ENCODE peak calls at places on chromosomes 1 and 21, in ten cellular contexts. Q, H, D, S, B, Y, J, M, T and L are unnamed samples.

GRCh38 chr1:42175314-42176054 is 10.9 kb upstream of the GUCA2A start:
- DNase-seq in J (no peak), M (peak; percentile 8), H (no peak), Y (no peak), D (no peak), S (peak; percentile 77), T (no peak), Q (no peak), B (no peak), L (no peak)

GRCh38 chr1:244599937-244600350 is 53.0 kb upstream of the DESI2 start:
- DNase-seq in Q (no peak), B (peak; percentile 93), J (peak; percentile 67), D (peak; percentile 21), S (peak; percentile 96), H (peak; percentile 72), T (peak; percentile 76), Y (peak; percentile 98), M (peak; percentile 38), L (no peak)

GRCh38 chr1:157484573-157484972 is 67.7 kb downstream of the FCRL5 start:
- DNase-seq in B (no peak), Q (no peak), M (no peak), T (no peak), H (no peak), S (no peak), J (no peak), D (no peak), Y (no peak), L (no peak)

GRCh38 chr1:21818661-21819060 is 6.6 kb downstream of the LDLRAD2 start:
- DNase-seq in T (no peak), Q (peak; percentile 53), D (peak; percentile 59), H (peak; percentile 66), S (peak; percentile 48), M (no peak), B (no peak), J (no peak), Y (no peak), L (no peak)

GRCh38 chr21:43814215-43815106 is 25.1 kb downstream of the RRP1 start:
- DNase-seq in Q (peak; percentile 65), D (no peak), T (no peak), S (no peak), J (no peak), H (no peak), M (no peak), B (no peak), Y (no peak), L (no peak)

GRCh38 chr1:25771246-25772114 is 28.5 kb upstream of the SELENON start:
- DNase-seq in S (no peak), J (no peak), Q (peak; percentile 92), M (no peak), D (no peak), Y (peak; percentile 5), B (no peak), T (no peak), H (no peak), L (no peak)

GRCh38 chr1:181016563-181016962 is 6.1 kb downstream of the STX6 start:
- DNase-seq in D (no peak), T (no peak), Y (no peak), Q (no peak), M (no peak), B (no peak), S (peak; percentile 63), H (no peak), J (no peak), L (no peak)

GRCh38 chr1:178566187-178566586 is 53.3 kb downstream of the TEX35 start:
- DNase-seq in M (no peak), Q (no peak), S (peak; percentile 14), H (no peak), T (no peak), Y (peak; percentile 51), J (no peak), D (no peak), B (no peak), L (peak; percentile 19)

GRCh38 chr1:228009828-228010775 is 3.3 kb downstream of the WNT3A start:
- DNase-seq in T (peak; percentile 47), B (no peak), Q (no peak), D (no peak), J (no peak), M (no peak), H (no peak), Y (no peak), S (no peak), L (peak; percentile 76)

GRCh38 chr1:156097499-156098178 is 15.4 kb upstream of the MEX3A start:
- DNase-seq in Y (no peak), S (no peak), H (no peak), J (no peak), M (no peak), T (no peak), Q (no peak), D (no peak), B (no peak), L (no peak)

GRCh38 chr1:175891783-175892309 is 148.5 kb upstream of the TNR start:
- DNase-seq in Y (no peak), M (no peak), T (no peak), H (no peak), J (no peak), B (no peak), Q (no peak), D (no peak), S (no peak), L (no peak)

GRCh38 chr1:239819075-239819474 is 272.6 kb upstream of the FMN2 start:
- DNase-seq in B (no peak), H (no peak), D (no peak), Q (no peak), T (no peak), S (no peak), Y (no peak), J (no peak), M (no peak), L (no peak)

GRCh38 chr1:40824591-40825429 is 37.4 kb downstream of the CITED4 start:
- DNase-seq in J (no peak), B (peak; percentile 72), H (no peak), S (peak; percentile 26), M (no peak), D (no peak), Q (no peak), T (peak; percentile 75), Y (peak; percentile 82), L (no peak)

GRCh38 chr1:2414297-2414958 is 2.1 kb upstream of the PEX10 start:
- DNase-seq in T (peak; percentile 82), H (peak; percentile 67), D (peak; percentile 65), Y (peak; percentile 34), Q (peak; percentile 79), M (peak; percentile 61), B (peak; percentile 47), J (peak; percentile 19), S (peak; percentile 65), L (no peak)

GRCh38 chr1:73674945-73675561 is 522.9 kb downstream of the LRRIQ3 start:
- DNase-seq in B (no peak), J (no peak), Y (no peak), S (peak; percentile 26), Q (no peak), D (peak; percentile 11), M (no peak), H (no peak), T (no peak), L (no peak)

GRCh38 chr1:234509457-234510328 is 30.7 kb upstream of the TARBP1 start:
- DNase-seq in S (peak; percentile 56), T (no peak), J (no peak), D (no peak), M (no peak), H (no peak), Q (peak; percentile 42), B (no peak), Y (no peak), L (no peak)
- TF ChIP-seq CTCF in S (no peak), T (no peak), J (no peak), D (no peak), M (no peak), H (no peak), Q (no peak), B (peak; percentile 2), Y (no peak), L (no peak)

DNA sequence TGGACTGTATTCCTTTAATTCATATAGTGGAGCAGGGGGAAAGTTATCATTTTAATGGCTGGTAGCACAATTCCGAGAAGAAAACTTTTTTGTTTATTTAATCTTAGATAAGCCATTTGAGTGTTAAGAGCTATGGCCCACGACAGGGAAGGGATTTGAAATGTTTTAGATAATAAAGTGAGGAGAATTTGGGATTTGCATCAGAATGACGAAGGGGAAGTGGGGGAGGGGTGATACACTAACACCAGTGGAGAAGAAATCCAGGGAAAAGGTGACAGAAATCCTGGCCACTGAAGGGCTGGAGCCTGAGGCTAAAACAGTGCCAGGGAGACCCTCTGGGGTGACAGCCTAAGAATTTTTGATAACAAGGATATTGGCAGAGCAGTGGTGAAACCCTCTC is 21.0 kb downstream of the LEPR start:
- DNase-seq in J (no peak), S (no peak), B (no peak), M (no peak), Y (no peak), H (no peak), D (no peak), T (no peak), Q (no peak), L (no peak)
- TF ChIP-seq CTCF in J (no peak), S (no peak), B (no peak), M (no peak), Y (no peak), H (no peak), D (no peak), T (no peak), Q (no peak), L (no peak)

GRCh38 chr1:92961131-92961895 is at the start of gene DIPK1A:
- DNase-seq in B (peak; percentile 30), H (peak; percentile 51), T (peak; percentile 89), D (peak; percentile 66), M (peak; percentile 64), S (peak; percentile 68), Q (peak; percentile 80), Y (peak; percentile 70), J (peak; percentile 36), L (peak; percentile 92)
- TF ChIP-seq CTCF in B (no peak), H (no peak), T (no peak), D (no peak), M (no peak), S (no peak), Q (peak; percentile 16), Y (peak; percentile 23), J (no peak), L (peak; percentile 35)

GRCh38 chr1:209993061-209993830 is 55.2 kb downstream of the SYT14 start:
- DNase-seq in T (no peak), J (no peak), D (no peak), S (no peak), Y (no peak), B (no peak), M (no peak), H (no peak), Q (no peak), L (no peak)

GRCh38 chr1:209983953-209984352 is 45.9 kb downstream of the SYT14 start:
- DNase-seq in M (no peak), D (no peak), Y (no peak), H (no peak), S (no peak), Q (no peak), J (no peak), T (no peak), B (no peak), L (no peak)

GRCh38 chr1:209988706-209989105 is 50.7 kb downstream of the SYT14 start:
- DNase-seq in H (no peak), B (no peak), Y (no peak), M (no peak), Q (no peak), D (no peak), S (peak; percentile 53), T (no peak), J (no peak), L (no peak)

GRCh38 chr1:209985002-209985401 is 47.0 kb downstream of the SYT14 start:
- DNase-seq in D (no peak), H (no peak), S (no peak), M (no peak), J (no peak), B (no peak), Q (no peak), T (no peak), Y (no peak), L (no peak)

GRCh38 chr1:209989525-209989924 is 51.5 kb downstream of the SYT14 start:
- DNase-seq in S (peak; percentile 32), B (no peak), H (peak; percentile 9), Y (peak; percentile 34), Q (no peak), D (peak; percentile 56), M (no peak), T (no peak), J (no peak), L (no peak)
- TF ChIP-seq CTCF in S (no peak), B (no peak), H (peak; percentile 32), Y (peak; percentile 53), Q (peak; percentile 19), D (peak; percentile 33), M (no peak), T (peak; percentile 15), J (no peak), L (peak; percentile 51)